ENCODE peak calls at places on chromosomes 16 and 17, in nine cellular contexts. K, Q, T, P, M, D, X, C and V are unnamed samples.

GRCh38 chr16:56860226-56861020 is 4.6 kb upstream of the SLC12A3 start:
- DNase-seq in K (peak; percentile 71), Q (peak; percentile 94), T (no peak), P (peak; percentile 26), M (no peak), D (no peak), X (no peak), C (no peak), V (peak; percentile 60)

GRCh38 chr16:12539185-12539929 is 264.3 kb downstream of the CPPED1 start:
- DNase-seq in K (peak; percentile 9), Q (peak; percentile 96), T (no peak), P (no peak), M (no peak), D (no peak), X (peak; percentile 53), C (no peak), V (no peak)

GRCh38 chr17:77607606-77608005 is 350.9 kb upstream of the TNRC6C start:
- DNase-seq in K (no peak), Q (no peak), T (no peak), P (no peak), M (no peak), D (no peak), X (no peak), C (no peak), V (no peak)

GRCh38 chr16:21526923-21527807 is 72.2 kb upstream of the METTL9 start:
- DNase-seq in K (no peak), Q (no peak), T (no peak), P (no peak), M (no peak), D (no peak), X (no peak), C (no peak), V (no peak)

GRCh38 chr16:66416136-66416535 is 11.0 kb upstream of the BEAN1 start:
- DNase-seq in K (no peak), Q (no peak), T (no peak), P (no peak), M (no peak), D (no peak), X (peak; percentile 33), C (no peak), V (no peak)

GRCh38 chr17:17780941-17781590 is 55.7 kb downstream of the SREBF1 start:
- DNase-seq in K (no peak), Q (no peak), T (peak; percentile 81), P (no peak), M (no peak), D (no peak), X (peak; percentile 52), C (no peak), V (no peak)

GRCh38 chr17:46978489-46979022 is 497 bp downstream of the RPRML start:
- DNase-seq in K (peak; percentile 9), Q (peak; percentile 29), T (no peak), P (no peak), M (no peak), D (no peak), X (no peak), C (no peak), V (no peak)

GRCh38 chr16:66650707-66651473 is 45.7 kb downstream of the CMTM4 start:
- DNase-seq in K (peak; percentile 83), Q (peak; percentile 88), T (peak; percentile 83), P (peak; percentile 51), M (peak; percentile 33), D (peak; percentile 83), X (peak; percentile 88), C (peak; percentile 41), V (peak; percentile 81)

GRCh38 chr17:42673885-42674754 is 2.7 kb downstream of the PLEKHH3 start:
- DNase-seq in K (peak; percentile 40), Q (no peak), T (peak; percentile 88), P (no peak), M (no peak), D (no peak), X (peak; percentile 37), C (no peak), V (no peak)

GRCh38 chr16:89119661-89120141 is 26.0 kb downstream of the ACSF3 start:
- DNase-seq in K (no peak), Q (no peak), T (no peak), P (no peak), M (no peak), D (no peak), X (no peak), C (no peak), V (no peak)

GRCh38 chr16:35691057-35691456 is 2231.6 kb downstream of the TP53TG3F start:
- DNase-seq in K (no peak), Q (no peak), T (peak; percentile 12), P (no peak), M (no peak), D (no peak), X (no peak), C (no peak), V (no peak)

GRCh38 chr17:30113213-30113612 is 3.4 kb upstream of the NSRP1 start:
- DNase-seq in K (peak; percentile 9), Q (peak; percentile 79), T (no peak), P (no peak), M (no peak), D (peak; percentile 19), X (peak; percentile 35), C (no peak), V (no peak)

GRCh38 chr16:3541527-3542152 is 35.6 kb downstream of the NLRC3 start:
- DNase-seq in K (no peak), Q (no peak), T (no peak), P (no peak), M (no peak), D (no peak), X (no peak), C (no peak), V (no peak)

GRCh38 chr17:74569392-74570003 is 2.2 kb upstream of the CD300H start:
- DNase-seq in K (peak; percentile 40), Q (no peak), T (peak; percentile 78), P (no peak), M (no peak), D (peak; percentile 63), X (peak; percentile 78), C (no peak), V (no peak)

GRCh38 chr17:62688398-62689140 is 61.1 kb downstream of the MRC2 start:
- DNase-seq in K (no peak), Q (no peak), T (no peak), P (no peak), M (no peak), D (no peak), X (no peak), C (no peak), V (no peak)

GRCh38 chr16:54362801-54363200 is 76.2 kb upstream of the IRX3 start:
- DNase-seq in K (no peak), Q (no peak), T (no peak), P (no peak), M (no peak), D (no peak), X (no peak), C (no peak), V (no peak)

GRCh38 chr17:73137376-73137775 is 27.4 kb upstream of the SSTR2 start:
- DNase-seq in K (no peak), Q (no peak), T (no peak), P (no peak), M (no peak), D (no peak), X (no peak), C (no peak), V (no peak)

GRCh38 chr16:30896203-30896889 is at the start of gene CTF1:
- DNase-seq in K (no peak), Q (no peak), T (peak; percentile 91), P (no peak), M (peak; percentile 37), D (peak; percentile 68), X (peak; percentile 76), C (no peak), V (no peak)

GRCh38 chr17:74449306-74449705 is 17.1 kb upstream of the CD300A start:
- DNase-seq in K (no peak), Q (no peak), T (no peak), P (no peak), M (no peak), D (no peak), X (no peak), C (no peak), V (no peak)

GRCh38 chr16:22204091-22204655 is 1.9 kb upstream of the EEF2K start:
- DNase-seq in K (no peak), Q (no peak), T (no peak), P (no peak), M (no peak), D (no peak), X (no peak), C (no peak), V (no peak)

GRCh38 chr17:47776330-47777197 is 43.5 kb downstream of the TBX21 start:
- DNase-seq in K (peak; percentile 24), Q (peak; percentile 42), T (no peak), P (no peak), M (no peak), D (peak; percentile 40), X (peak; percentile 63), C (no peak), V (peak; percentile 59)

GRCh38 chr16:24731722-24732419 is 2.4 kb downstream of the TNRC6A start:
- DNase-seq in K (no peak), Q (no peak), T (no peak), P (no peak), M (no peak), D (no peak), X (no peak), C (no peak), V (peak; percentile 25)

GRCh38 chr17:7380321-7380720 is 568 bp upstream of the TNK1 start:
- DNase-seq in K (no peak), Q (no peak), T (no peak), P (no peak), M (no peak), D (no peak), X (peak; percentile 46), C (no peak), V (no peak)

GRCh38 chr16:56632160-56632847 is at the start of gene MT1M:
- DNase-seq in K (no peak), Q (no peak), T (peak; percentile 91), P (no peak), M (no peak), D (no peak), X (no peak), C (no peak), V (no peak)

GRCh38 chr16:30096862-30097563 is 1.0 kb upstream of the YPEL3 start:
- DNase-seq in K (no peak), Q (peak; percentile 51), T (no peak), P (no peak), M (no peak), D (no peak), X (no peak), C (no peak), V (no peak)

GRCh38 chr16:10616744-10617640 is 36.6 kb upstream of the EMP2 start:
- DNase-seq in K (no peak), Q (no peak), T (no peak), P (no peak), M (no peak), D (no peak), X (peak; percentile 83), C (no peak), V (no peak)

GRCh38 chr17:37755455-37755854 is 10.6 kb upstream of the HNF1B start:
- DNase-seq in K (no peak), Q (no peak), T (no peak), P (no peak), M (no peak), D (no peak), X (no peak), C (no peak), V (no peak)